ENCODE peak calls at places on chromosome 19, in eight cellular contexts. Q, V, X, Y, K, S, D and A are unnamed samples. For H3K4me1, the result is how much of the 10 kb centered on the place peaks cover.

GRCh38 chr19:4904481-4904880 is 1.8 kb upstream of the ARRDC5 start:
- DNase-seq in Q (no peak), V (peak), X (no peak), Y (no peak), K (no peak), S (no peak), D (no peak), A (no peak)

GRCh38 chr19:43639507-43640423 is at the start of gene CADM4:
- DNase-seq in Q (no peak), V (peak), X (no peak), Y (peak), K (peak), S (no peak), D (no peak), A (peak)

GRCh38 chr19:56732974-56733373 is 61.4 kb upstream of the ZNF835 start:
- DNase-seq in Q (no peak), V (no peak), X (no peak), Y (no peak), K (no peak), S (no peak), D (no peak), A (no peak)

GRCh38 chr19:4391701-4392543 is 8.4 kb downstream of the SH3GL1 start:
- DNase-seq in Q (peak), V (no peak), X (no peak), Y (no peak), K (no peak), S (no peak), D (no peak), A (peak)

GRCh38 chr19:12769689-12770088 is 5.7 kb downstream of the HOOK2 start:
- DNase-seq in Q (no peak), V (peak), X (no peak), Y (peak), K (no peak), S (no peak), D (no peak), A (no peak)

GRCh38 chr19:38400361-38400760 is 2.5 kb upstream of the FAM98C start:
- DNase-seq in Q (no peak), V (no peak), X (no peak), Y (no peak), K (no peak), S (no peak), D (no peak), A (no peak)

GRCh38 chr19:2517881-2518601 is 42.1 kb downstream of the GADD45B start:
- DNase-seq in Q (no peak), V (no peak), X (no peak), Y (no peak), K (no peak), S (no peak), D (no peak), A (no peak)

GRCh38 chr19:38355728-38356725 is 18.3 kb upstream of the PSMD8 start:
- DNase-seq in Q (no peak), V (no peak), X (no peak), Y (no peak), K (no peak), S (no peak), D (no peak), A (no peak)

GRCh38 chr19:46365561-46365960 is 18.7 kb downstream of the PPP5C start:
- DNase-seq in Q (no peak), V (no peak), X (peak), Y (no peak), K (no peak), S (no peak), D (no peak), A (no peak)

GRCh38 chr19:40192758-40193586 is 1.7 kb downstream of the MAP3K10 start:
- DNase-seq in Q (no peak), V (no peak), X (no peak), Y (no peak), K (no peak), S (no peak), D (no peak), A (no peak)

GRCh38 chr19:15180451-15181390 is 20.1 kb downstream of the NOTCH3 start:
- DNase-seq in Q (no peak), V (peak), X (no peak), Y (peak), K (peak), S (no peak), D (no peak), A (no peak)

GRCh38 chr19:34135033-34135370 is 37.3 kb upstream of the LSM14A start:
- DNase-seq in Q (no peak), V (no peak), X (no peak), Y (no peak), K (no peak), S (no peak), D (no peak), A (no peak)

GRCh38 chr19:51595776-51596175 is 24.7 kb downstream of the ZNF175 start:
- DNase-seq in Q (no peak), V (no peak), X (no peak), Y (no peak), K (no peak), S (no peak), D (no peak), A (no peak)

GRCh38 chr19:51593138-51593890 is 22.2 kb downstream of the ZNF175 start:
- DNase-seq in Q (no peak), V (no peak), X (no peak), Y (no peak), K (no peak), S (no peak), D (no peak), A (no peak)

GRCh38 chr19:51593969-51594773 is 23.1 kb downstream of the ZNF175 start:
- DNase-seq in Q (peak), V (peak), X (peak), Y (peak), K (peak), S (peak), D (peak), A (peak)

GRCh38 chr19:51594774-51595109 is 23.7 kb downstream of the ZNF175 start:
- DNase-seq in Q (no peak), V (no peak), X (no peak), Y (no peak), K (no peak), S (no peak), D (no peak), A (no peak)

GRCh38 chr19:51595190-51595589 is 24.1 kb downstream of the ZNF175 start:
- DNase-seq in Q (no peak), V (no peak), X (no peak), Y (no peak), K (no peak), S (no peak), D (no peak), A (no peak)
- H3K4me3 ChIP-seq in Q (peak), V (no peak), X (no peak), Y (peak), K (no peak), S (peak), D (no peak), A (no peak)

GRCh38 chr19:18426416-18426767 is 7.2 kb downstream of the SSBP4 start:
- DNase-seq in Q (no peak), V (no peak), X (no peak), Y (no peak), K (no peak), S (no peak), D (no peak), A (no peak)

GRCh38 chr19:18428173-18428836 is 9.1 kb downstream of the SSBP4 start:
- DNase-seq in Q (no peak), V (no peak), X (no peak), Y (no peak), K (no peak), S (no peak), D (no peak), A (no peak)

GRCh38 chr19:18428837-18429674 is 8.9 kb downstream of the ISYNA1 start:
- DNase-seq in Q (peak), V (peak), X (no peak), Y (peak), K (no peak), S (peak), D (no peak), A (peak)

GRCh38 chr19:18427080-18427751 is 8.0 kb downstream of the SSBP4 start:
- DNase-seq in Q (no peak), V (no peak), X (no peak), Y (no peak), K (no peak), S (no peak), D (no peak), A (no peak)

GRCh38 chr19:18427752-18428131 is 8.5 kb downstream of the SSBP4 start:
- DNase-seq in Q (no peak), V (no peak), X (no peak), Y (no peak), K (no peak), S (no peak), D (no peak), A (no peak)
- H3K4me1 ChIP-seq in Q (under half), V (under half), X (half or more), Y (half or more), K (under half), S (under half), D (half or more), A (under half)

GRCh38 chr19:29714371-29714952 is 599 bp downstream of the C19orf12 start:
- DNase-seq in Q (peak), V (no peak), X (no peak), Y (no peak), K (no peak), S (no peak), D (no peak), A (no peak)
- TF ChIP-seq POLR2A in Q (no peak), V (no peak), X (no peak), Y (no peak), K (no peak), S (no peak), D (no peak), A (no peak)

GRCh38 chr19:17539288-17540117 is 15.9 kb upstream of the COLGALT1 start:
- DNase-seq in Q (peak), V (peak), X (peak), Y (peak), K (peak), S (peak), D (peak), A (peak)
- H3K4me3 ChIP-seq in Q (peak), V (peak), X (peak), Y (peak), K (peak), S (peak), D (peak), A (peak)

GRCh38 chr19:6776999-6777398 is 4.5 kb downstream of the VAV1 start:
- DNase-seq in Q (no peak), V (no peak), X (no peak), Y (no peak), K (no peak), S (no peak), D (no peak), A (no peak)

GRCh38 chr19:6773323-6773931 is 919 bp downstream of the VAV1 start:
- DNase-seq in Q (peak), V (peak), X (no peak), Y (peak), K (no peak), S (no peak), D (no peak), A (no peak)

GRCh38 chr19:6777434-6777833 is 4.9 kb downstream of the VAV1 start:
- DNase-seq in Q (no peak), V (no peak), X (no peak), Y (no peak), K (no peak), S (no peak), D (no peak), A (no peak)

GRCh38 chr19:6772866-6773322 is 386 bp downstream of the VAV1 start:
- DNase-seq in Q (no peak), V (no peak), X (no peak), Y (no peak), K (no peak), S (no peak), D (no peak), A (no peak)

GRCh38 chr19:6774821-6775707 is 2.6 kb downstream of the VAV1 start:
- DNase-seq in Q (no peak), V (no peak), X (no peak), Y (no peak), K (no peak), S (no peak), D (no peak), A (no peak)
- H3K4me1 ChIP-seq in Q (under half), V (under half), X (under half), Y (under half), K (under half), S (under half), D (under half), A (under half)

DNA sequence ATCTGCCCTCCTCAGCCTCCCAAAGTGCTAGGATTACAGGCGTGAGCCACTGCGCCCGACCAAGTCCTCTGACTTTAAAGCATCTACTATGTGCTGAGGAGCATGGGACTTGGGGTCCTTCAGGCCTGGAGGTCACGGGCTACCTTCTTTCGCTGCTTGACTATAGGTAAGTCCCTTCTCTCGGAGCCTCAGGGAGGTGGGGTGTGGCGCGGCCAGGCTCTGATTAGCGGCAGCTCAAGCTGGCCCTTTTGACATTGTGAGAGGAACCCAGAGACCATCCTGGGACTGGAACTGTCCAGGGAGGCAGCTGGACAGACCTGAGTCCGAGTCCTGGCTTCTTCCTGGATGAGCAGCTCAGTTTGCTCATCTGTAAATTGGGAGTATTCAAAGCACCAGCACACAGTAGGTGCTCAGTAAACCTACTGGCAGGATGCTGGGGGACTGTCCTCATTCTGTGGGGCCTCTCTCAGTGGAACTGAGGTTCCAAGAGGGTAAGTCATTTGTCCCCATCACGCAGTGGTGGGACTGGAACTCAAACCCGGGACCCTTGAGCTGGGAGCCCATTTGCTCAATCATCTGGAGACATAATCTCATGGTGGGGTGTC is 780 bp downstream of the FCER2 start:
- DNase-seq in Q (no peak), V (no peak), X (no peak), Y (no peak), K (no peak), S (no peak), D (no peak), A (no peak)
- TF ChIP-seq POLR2A in Q (no peak), V (no peak), X (no peak), Y (no peak), K (no peak), S (no peak), D (no peak), A (no peak)

DNA sequence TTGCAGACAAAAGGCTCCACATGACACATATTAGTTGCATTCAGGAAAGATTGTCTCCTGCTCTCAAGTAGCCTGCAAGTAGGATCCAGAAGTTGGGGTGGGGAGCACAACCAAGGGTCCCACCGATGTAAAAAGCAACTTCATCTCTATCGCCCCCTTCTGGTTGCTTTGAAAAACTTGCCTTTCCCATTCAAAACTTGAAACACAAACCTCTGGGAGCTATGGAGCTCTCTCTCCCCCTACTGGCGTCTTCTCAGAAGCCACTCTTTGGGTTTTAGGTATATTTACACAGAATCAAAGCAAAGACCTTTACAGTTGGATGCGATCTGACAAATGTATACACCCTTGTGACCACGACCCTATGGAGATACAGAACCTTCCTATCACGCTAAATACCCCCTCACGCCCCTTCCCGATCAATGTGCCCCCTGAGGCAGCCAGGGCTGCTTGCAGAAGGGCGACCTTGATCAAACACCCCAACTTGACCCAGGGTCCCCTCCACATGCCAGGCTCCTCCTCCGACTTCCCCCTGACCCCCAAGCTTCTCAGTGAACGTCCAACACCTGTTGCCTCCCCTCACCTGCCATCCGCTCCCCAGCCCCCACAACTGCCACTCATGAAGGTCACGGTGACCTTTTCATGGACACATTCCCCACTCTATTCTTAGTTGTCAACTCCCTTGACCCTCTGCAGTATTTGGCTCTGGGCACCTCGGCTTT is 10.1 kb downstream of the NOSIP start:
- DNase-seq in Q (no peak), V (peak), X (no peak), Y (peak), K (peak), S (peak), D (peak), A (peak)
- H3K4me3 ChIP-seq in Q (no peak), V (no peak), X (no peak), Y (no peak), K (no peak), S (no peak), D (no peak), A (no peak)